ENCODE peak calls at places on chromosomes 4 and X, in five cellular contexts. H is naive B cell, D is C1 segment of cervical spinal cord, C is WTC11, M is mucosa of gallbladder. R is an unnamed sample.

GRCh38 chrX:66914082-66914481 is 275.2 kb upstream of the EDA2R start:
- DNase-seq in H (no peak), D (no peak), C (no peak), M (no peak), R (peak; percentile 2)

GRCh38 chr4:133584714-133585113 is 435.6 kb downstream of the PCDH10 start:
- DNase-seq in H (no peak), D (no peak), C (no peak), M (no peak), R (no peak)

GRCh38 chrX:103396186-103396585 is 19.8 kb downstream of the BEX3 start:
- DNase-seq in H (no peak), D (no peak), C (no peak), M (no peak), R (no peak)

GRCh38 chr4:176792348-176793059 is at the start of gene VEGFC:
- DNase-seq in H (no peak), D (peak; percentile 45), C (peak; percentile 70), M (peak; percentile 39), R (peak; percentile 80)

GRCh38 chrX:81174286-81174685 is 27.4 kb downstream of the HMGN5 start:
- DNase-seq in H (no peak), D (no peak), C (no peak), M (no peak), R (no peak)

GRCh38 chr4:73193155-73193554 is 65.4 kb downstream of the ANKRD17 start:
- DNase-seq in H (no peak), D (no peak), C (no peak), M (no peak), R (no peak)

GRCh38 chrX:12011075-12011474 is 127.2 kb upstream of the FRMPD4 start:
- DNase-seq in H (no peak), D (no peak), C (no peak), M (no peak), R (no peak)

GRCh38 chrX:153400146-153401132 is 711 bp downstream of the PNMA6E start:
- DNase-seq in H (no peak), D (no peak), C (peak; percentile 73), M (no peak), R (peak; percentile 62)

GRCh38 chr4:153560918-153561317 is 94.8 kb downstream of the TMEM131L start:
- DNase-seq in H (no peak), D (no peak), C (no peak), M (no peak), R (no peak)

GRCh38 chr4:61540944-61541343 is 340.8 kb downstream of the ADGRL3 start:
- DNase-seq in H (no peak), D (no peak), C (no peak), M (peak; percentile 80), R (no peak)

GRCh38 chrX:119687661-119688413 is 5.1 kb downstream of the SEPTIN6 start:
- DNase-seq in H (no peak), D (no peak), C (no peak), M (no peak), R (no peak)

GRCh38 chrX:139058831-139059495 is 347.4 kb upstream of the FGF13 start:
- DNase-seq in H (no peak), D (no peak), C (no peak), M (peak; percentile 37), R (no peak)

GRCh38 chr4:19807505-19807904 is 444.2 kb upstream of the SLIT2 start:
- DNase-seq in H (no peak), D (no peak), C (no peak), M (no peak), R (no peak)

GRCh38 chrX:67893931-67894330 is 350.1 kb downstream of the AR start:
- DNase-seq in H (no peak), D (no peak), C (no peak), M (no peak), R (no peak)

GRCh38 chrX:138775501-138775900 is 64.0 kb upstream of the FGF13 start:
- DNase-seq in H (no peak), D (no peak), C (no peak), M (no peak), R (no peak)

GRCh38 chr4:102170910-102171309 is 174.4 kb downstream of the SLC39A8 start:
- DNase-seq in H (no peak), D (no peak), C (no peak), M (no peak), R (no peak)

GRCh38 chrX:7514871-7515599 is 327.9 kb upstream of the VCX start:
- DNase-seq in H (no peak), D (no peak), C (no peak), M (no peak), R (no peak)

GRCh38 chr4:107210450-107211239 is 174.5 kb upstream of the DKK2 start:
- DNase-seq in H (no peak), D (peak; percentile 11), C (no peak), M (no peak), R (no peak)

GRCh38 chr4:82839624-82840023 is 41.0 kb upstream of the SCD5 start:
- DNase-seq in H (no peak), D (no peak), C (no peak), M (no peak), R (no peak)

GRCh38 chr4:22910200-22910599 is 217.5 kb downstream of the GBA3 start:
- DNase-seq in H (no peak), D (no peak), C (no peak), M (no peak), R (no peak)

GRCh38 chr4:52822583-52823477 is 39.3 kb upstream of the RASL11B start:
- DNase-seq in H (no peak), D (no peak), C (no peak), M (no peak), R (no peak)

GRCh38 chr4:140947507-140947906 is 185.8 kb downstream of the RNF150 start:
- DNase-seq in H (no peak), D (no peak), C (no peak), M (peak; percentile 25), R (no peak)

GRCh38 chr4:189121336-189121735 is 819.3 kb upstream of the FRG1 start:
- DNase-seq in H (no peak), D (no peak), C (no peak), M (no peak), R (no peak)

GRCh38 chr4:140557831-140558435 is 10.8 kb downstream of the UCP1 start:
- DNase-seq in H (no peak), D (no peak), C (no peak), M (no peak), R (no peak)

GRCh38 chrX:130669233-130669632 is 233.8 kb downstream of the ENOX2 start:
- DNase-seq in H (no peak), D (no peak), C (no peak), M (no peak), R (no peak)

GRCh38 chrX:24204331-24204730 is 54.8 kb downstream of the ZFX start:
- DNase-seq in H (no peak), D (no peak), C (no peak), M (no peak), R (no peak)

GRCh38 chr4:150217804-150218203 is 139.6 kb downstream of the DCLK2 start:
- DNase-seq in H (no peak), D (peak; percentile 16), C (no peak), M (peak; percentile 21), R (no peak)

GRCh38 chr4:139550724-139551429 is 5.1 kb downstream of the SETD7 start:
- DNase-seq in H (no peak), D (no peak), C (peak; percentile 27), M (peak; percentile 27), R (no peak)

GRCh38 chr4:112318239-112319142 is 21.3 kb downstream of the ALPK1 start:
- DNase-seq in H (no peak), D (no peak), C (no peak), M (no peak), R (no peak)

GRCh38 chr4:75598390-75598789 is 31.9 kb downstream of the CDKL2 start:
- DNase-seq in H (no peak), D (no peak), C (no peak), M (no peak), R (no peak)

GRCh38 chr4:42732776-42733175 is 75.9 kb upstream of the ATP8A1 start:
- DNase-seq in H (no peak), D (no peak), C (no peak), M (no peak), R (no peak)

GRCh38 chr4:155085843-155086530 is 122.4 kb upstream of the NPY2R start:
- DNase-seq in H (no peak), D (no peak), C (no peak), M (no peak), R (no peak)

R was measured in nephron progenitor cell.